ENCODE peak calls at places on chromosomes 12 and 14, in six cellular contexts. One of them, this sample, is unnamed.

GRCh38 chr12:80837342-80837978 is 100.3 kb downstream of the LIN7A start:
- DNase-seq in endothelial cell: peak
- DNase-seq in astrocyte of the spinal cord: peak
- DNase-seq in heart right ventricle: no peak
- DNase-seq in adrenal gland: peak
- DNase-seq in HL-60: no peak
- DNase-seq in this sample: peak

GRCh38 chr12:12872139-12872933 is 19.0 kb upstream of the GPRC5A start:
- DNase-seq in HL-60: no peak
- DNase-seq in heart right ventricle: no peak
- DNase-seq in endothelial cell: no peak
- DNase-seq in astrocyte of the spinal cord: peak
- DNase-seq in adrenal gland: no peak
- DNase-seq in this sample: no peak

GRCh38 chr12:32201096-32201495 is 94.4 kb downstream of the BICD1 start:
- DNase-seq in endothelial cell: no peak
- DNase-seq in HL-60: no peak
- DNase-seq in adrenal gland: no peak
- DNase-seq in heart right ventricle: no peak
- DNase-seq in astrocyte of the spinal cord: no peak
- DNase-seq in this sample: no peak

GRCh38 chr12:76489737-76490136 is 69.8 kb downstream of the OSBPL8 start:
- DNase-seq in endothelial cell: no peak
- DNase-seq in astrocyte of the spinal cord: peak
- DNase-seq in adrenal gland: no peak
- DNase-seq in HL-60: no peak
- DNase-seq in heart right ventricle: no peak
- DNase-seq in this sample: no peak

GRCh38 chr12:30794591-30795409 is 40.0 kb upstream of the CAPRIN2 start:
- DNase-seq in adrenal gland: peak
- DNase-seq in heart right ventricle: no peak
- DNase-seq in endothelial cell: no peak
- DNase-seq in HL-60: no peak
- DNase-seq in astrocyte of the spinal cord: peak
- DNase-seq in this sample: no peak

GRCh38 chr12:54688309-54689033 is 40.3 kb upstream of the DCD start:
- DNase-seq in adrenal gland: no peak
- DNase-seq in endothelial cell: no peak
- DNase-seq in astrocyte of the spinal cord: no peak
- DNase-seq in HL-60: no peak
- DNase-seq in heart right ventricle: no peak
- DNase-seq in this sample: no peak

GRCh38 chr14:92984896-92985295 is 61.9 kb downstream of the CHGA start:
- DNase-seq in heart right ventricle: no peak
- DNase-seq in astrocyte of the spinal cord: no peak
- DNase-seq in adrenal gland: no peak
- DNase-seq in HL-60: no peak
- DNase-seq in endothelial cell: no peak
- DNase-seq in this sample: peak

GRCh38 chr12:116066381-116067230 is 210.9 kb downstream of the MED13L start:
- DNase-seq in HL-60: peak
- DNase-seq in heart right ventricle: peak
- DNase-seq in astrocyte of the spinal cord: no peak
- DNase-seq in adrenal gland: peak
- DNase-seq in endothelial cell: peak
- DNase-seq in this sample: peak

GRCh38 chr12:109581856-109582255 is 8.3 kb downstream of the MVK start:
- DNase-seq in endothelial cell: no peak
- DNase-seq in adrenal gland: no peak
- DNase-seq in astrocyte of the spinal cord: peak
- DNase-seq in HL-60: no peak
- DNase-seq in heart right ventricle: no peak
- DNase-seq in this sample: no peak

GRCh38 chr12:30970559-30971202 is 44.1 kb downstream of the TSPAN11 start:
- DNase-seq in HL-60: no peak
- DNase-seq in adrenal gland: no peak
- DNase-seq in endothelial cell: no peak
- DNase-seq in heart right ventricle: no peak
- DNase-seq in astrocyte of the spinal cord: no peak
- DNase-seq in this sample: peak

GRCh38 chr12:24175281-24175680 is 225.8 kb upstream of the SOX5 start:
- DNase-seq in heart right ventricle: no peak
- DNase-seq in adrenal gland: no peak
- DNase-seq in astrocyte of the spinal cord: no peak
- DNase-seq in HL-60: no peak
- DNase-seq in endothelial cell: no peak
- DNase-seq in this sample: no peak

GRCh38 chr12:53746592-53747491 is 4.9 kb downstream of the CISTR start:
- DNase-seq in astrocyte of the spinal cord: peak
- DNase-seq in HL-60: peak
- DNase-seq in endothelial cell: peak
- DNase-seq in adrenal gland: peak
- DNase-seq in heart right ventricle: peak
- DNase-seq in this sample: peak

GRCh38 chr14:99612065-99612736 is 8.2 kb upstream of the CCDC85C start:
- DNase-seq in HL-60: no peak
- DNase-seq in adrenal gland: no peak
- DNase-seq in endothelial cell: no peak
- DNase-seq in astrocyte of the spinal cord: no peak
- DNase-seq in heart right ventricle: no peak
- DNase-seq in this sample: no peak

GRCh38 chr12:49131973-49132461 is 822 bp upstream of the TUBA1B start:
- DNase-seq in astrocyte of the spinal cord: peak
- DNase-seq in heart right ventricle: no peak
- DNase-seq in adrenal gland: no peak
- DNase-seq in HL-60: no peak
- DNase-seq in endothelial cell: no peak
- DNase-seq in this sample: no peak

GRCh38 chr14:94110552-94111181 is at the start of gene IFI27:
- DNase-seq in adrenal gland: peak
- DNase-seq in HL-60: no peak
- DNase-seq in astrocyte of the spinal cord: peak
- DNase-seq in heart right ventricle: no peak
- DNase-seq in endothelial cell: no peak
- DNase-seq in this sample: peak

GRCh38 chr14:85248881-85249635 is 280.9 kb upstream of the FLRT2 start:
- DNase-seq in HL-60: no peak
- DNase-seq in heart right ventricle: no peak
- DNase-seq in adrenal gland: peak
- DNase-seq in astrocyte of the spinal cord: no peak
- DNase-seq in endothelial cell: no peak
- DNase-seq in this sample: peak

GRCh38 chr12:24561882-24562760 is 386.8 kb downstream of the BCAT1 start:
- DNase-seq in endothelial cell: peak
- DNase-seq in heart right ventricle: peak
- DNase-seq in astrocyte of the spinal cord: peak
- DNase-seq in adrenal gland: peak
- DNase-seq in HL-60: no peak
- DNase-seq in this sample: peak

GRCh38 chr14:82725188-82725587 is 1191.5 kb upstream of the SEL1L start:
- DNase-seq in endothelial cell: no peak
- DNase-seq in heart right ventricle: no peak
- DNase-seq in HL-60: no peak
- DNase-seq in adrenal gland: no peak
- DNase-seq in astrocyte of the spinal cord: no peak
- DNase-seq in this sample: no peak

GRCh38 chr12:104570174-104570907 is 113.6 kb downstream of the CHST11 start:
- DNase-seq in astrocyte of the spinal cord: no peak
- DNase-seq in adrenal gland: no peak
- DNase-seq in heart right ventricle: no peak
- DNase-seq in HL-60: peak
- DNase-seq in endothelial cell: no peak
- DNase-seq in this sample: no peak

GRCh38 chr14:77099425-77100167 is 1.5 kb downstream of the CIPC start:
- DNase-seq in HL-60: no peak
- DNase-seq in astrocyte of the spinal cord: peak
- DNase-seq in adrenal gland: no peak
- DNase-seq in heart right ventricle: no peak
- DNase-seq in endothelial cell: no peak
- DNase-seq in this sample: peak

GRCh38 chr12:9619411-9620179 is 11.9 kb upstream of the KLRB1 start:
- DNase-seq in HL-60: no peak
- DNase-seq in adrenal gland: no peak
- DNase-seq in endothelial cell: no peak
- DNase-seq in heart right ventricle: no peak
- DNase-seq in astrocyte of the spinal cord: no peak
- DNase-seq in this sample: no peak
- TF ChIP-seq CTCF in HL-60: no peak
- TF ChIP-seq CTCF in adrenal gland: no peak
- TF ChIP-seq CTCF in endothelial cell: no peak
- TF ChIP-seq CTCF in heart right ventricle: no peak
- TF ChIP-seq CTCF in astrocyte of the spinal cord: no peak
- TF ChIP-seq CTCF in this sample: no peak

DNA sequence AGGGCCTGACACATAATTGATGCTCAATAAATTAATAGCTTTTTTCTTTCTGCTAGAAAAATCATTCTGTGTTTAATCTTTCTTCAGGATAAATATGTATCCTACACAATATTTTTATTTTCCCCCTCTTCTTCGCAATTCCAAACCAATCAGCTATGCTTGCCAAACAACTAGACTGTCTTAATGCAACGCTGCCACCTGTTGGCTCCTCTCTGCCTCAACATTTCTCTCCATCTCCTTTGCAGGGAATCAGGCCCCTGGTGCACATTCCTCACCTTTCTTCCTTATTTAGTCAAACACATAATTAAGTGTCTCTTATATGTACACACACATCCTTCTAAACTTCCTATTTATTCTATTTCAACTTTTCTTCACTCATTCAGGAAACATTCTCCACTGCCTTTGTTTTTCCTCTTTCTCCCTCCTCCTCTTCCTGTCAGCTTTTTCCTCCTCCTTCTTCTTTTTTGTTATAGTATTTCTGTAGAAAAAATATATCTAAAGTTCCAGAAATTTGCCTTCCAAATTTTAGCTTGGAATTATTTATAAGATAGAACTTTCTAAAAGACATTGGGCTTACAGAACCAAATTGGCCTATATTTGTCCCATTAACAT is 406.0 kb downstream of the PRKD1 start:
- DNase-seq in HL-60: no peak
- DNase-seq in heart right ventricle: no peak
- DNase-seq in astrocyte of the spinal cord: no peak
- DNase-seq in endothelial cell: peak
- DNase-seq in adrenal gland: no peak
- DNase-seq in this sample: peak
- TF ChIP-seq CTCF in HL-60: peak
- TF ChIP-seq CTCF in heart right ventricle: no peak
- TF ChIP-seq CTCF in astrocyte of the spinal cord: peak
- TF ChIP-seq CTCF in endothelial cell: peak
- TF ChIP-seq CTCF in adrenal gland: no peak
- TF ChIP-seq CTCF in this sample: peak

GRCh38 chr14:52553671-52554575 is 1.3 kb downstream of the GPR137C start:
- DNase-seq in adrenal gland: peak
- DNase-seq in heart right ventricle: peak
- DNase-seq in HL-60: peak
- DNase-seq in endothelial cell: peak
- DNase-seq in astrocyte of the spinal cord: peak
- DNase-seq in this sample: peak
- TF ChIP-seq CTCF in adrenal gland: no peak
- TF ChIP-seq CTCF in heart right ventricle: no peak
- TF ChIP-seq CTCF in HL-60: no peak
- TF ChIP-seq CTCF in endothelial cell: no peak
- TF ChIP-seq CTCF in astrocyte of the spinal cord: no peak
- TF ChIP-seq CTCF in this sample: no peak

DNA sequence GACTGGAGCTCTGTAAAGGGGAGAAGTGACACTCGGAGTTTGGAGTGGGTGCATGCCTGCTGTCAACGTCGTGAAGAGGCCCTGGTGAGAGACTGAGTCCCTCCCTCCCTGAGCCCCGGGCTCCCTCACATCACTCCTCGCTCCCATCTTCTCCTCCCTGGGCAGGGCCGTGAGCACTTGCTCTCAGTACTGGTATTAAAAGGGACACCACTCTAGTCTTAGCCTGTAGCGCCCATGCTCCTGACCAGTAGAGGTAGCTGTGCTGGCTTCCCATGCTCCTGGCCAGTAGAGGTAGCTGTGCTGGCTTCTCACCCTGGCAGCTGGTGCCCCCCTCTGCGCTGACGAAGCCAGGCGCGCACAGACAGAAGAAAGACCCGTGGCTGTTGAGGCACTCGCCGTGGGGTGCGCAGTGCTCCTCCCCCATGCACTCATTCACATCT is 14.7 kb downstream of the ISCA2 start:
- DNase-seq in HL-60: no peak
- DNase-seq in heart right ventricle: no peak
- DNase-seq in astrocyte of the spinal cord: no peak
- DNase-seq in endothelial cell: peak
- DNase-seq in adrenal gland: no peak
- DNase-seq in this sample: no peak
- TF ChIP-seq CTCF in HL-60: peak
- TF ChIP-seq CTCF in heart right ventricle: no peak
- TF ChIP-seq CTCF in astrocyte of the spinal cord: peak
- TF ChIP-seq CTCF in endothelial cell: peak
- TF ChIP-seq CTCF in adrenal gland: no peak
- TF ChIP-seq CTCF in this sample: no peak

GRCh38 chr14:44963775-44964380 is 1.9 kb downstream of the TOGARAM1 start:
- DNase-seq in endothelial cell: no peak
- DNase-seq in heart right ventricle: no peak
- DNase-seq in adrenal gland: peak
- DNase-seq in astrocyte of the spinal cord: no peak
- DNase-seq in HL-60: no peak
- DNase-seq in this sample: no peak
- TF ChIP-seq CTCF in endothelial cell: no peak
- TF ChIP-seq CTCF in heart right ventricle: no peak
- TF ChIP-seq CTCF in adrenal gland: no peak
- TF ChIP-seq CTCF in astrocyte of the spinal cord: no peak
- TF ChIP-seq CTCF in HL-60: no peak
- TF ChIP-seq CTCF in this sample: no peak

GRCh38 chr12:131833896-131834641 is 5.9 kb downstream of the MMP17 start:
- DNase-seq in adrenal gland: no peak
- DNase-seq in endothelial cell: no peak
- DNase-seq in HL-60: no peak
- DNase-seq in heart right ventricle: no peak
- DNase-seq in astrocyte of the spinal cord: peak
- DNase-seq in this sample: no peak
- TF ChIP-seq CTCF in adrenal gland: no peak
- TF ChIP-seq CTCF in endothelial cell: peak
- TF ChIP-seq CTCF in HL-60: peak
- TF ChIP-seq CTCF in heart right ventricle: no peak
- TF ChIP-seq CTCF in astrocyte of the spinal cord: peak
- TF ChIP-seq CTCF in this sample: no peak

DNA sequence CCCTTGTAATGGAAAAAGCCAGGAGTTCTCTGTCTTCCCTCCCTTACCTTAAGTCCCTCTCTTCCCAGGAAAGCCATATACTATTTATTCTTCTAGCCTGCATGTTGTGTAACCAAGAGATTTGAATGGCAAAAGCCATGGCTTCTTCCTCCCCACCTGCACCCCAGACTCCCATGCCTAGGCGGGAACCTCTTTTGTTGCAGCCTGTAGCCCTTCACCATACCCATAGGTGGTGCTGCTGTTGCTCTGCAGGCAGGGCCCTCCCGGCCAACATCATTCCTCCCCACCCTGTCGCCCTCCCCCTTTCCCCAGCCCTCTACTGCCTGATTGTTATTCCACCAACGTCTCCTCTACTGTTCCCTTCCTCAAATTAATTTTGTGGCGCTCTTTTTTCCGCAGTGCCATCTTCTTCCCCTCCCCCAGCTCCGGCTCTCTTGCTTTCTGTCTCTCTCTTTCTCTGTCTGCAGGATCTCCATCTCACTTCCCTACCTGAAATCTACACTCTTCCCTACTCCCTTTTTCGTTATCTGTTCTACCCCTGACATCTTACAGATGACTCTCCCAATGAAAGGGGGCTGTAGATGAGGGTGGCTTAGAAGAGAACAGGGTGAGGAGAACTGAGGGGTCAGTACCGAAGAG is 13.8 kb downstream of the NGDN start:
- DNase-seq in adrenal gland: no peak
- DNase-seq in astrocyte of the spinal cord: no peak
- DNase-seq in heart right ventricle: no peak
- DNase-seq in HL-60: no peak
- DNase-seq in endothelial cell: peak
- DNase-seq in this sample: peak
- TF ChIP-seq CTCF in adrenal gland: no peak
- TF ChIP-seq CTCF in astrocyte of the spinal cord: peak
- TF ChIP-seq CTCF in heart right ventricle: no peak
- TF ChIP-seq CTCF in HL-60: peak
- TF ChIP-seq CTCF in endothelial cell: peak
- TF ChIP-seq CTCF in this sample: peak

This sample was measured in testis.